ENCODE peak calls at places on chromosome 2, in seven cellular contexts. V, Y, G, J, T, Q and I are unnamed samples.

GRCh38 chr2:30798536-30798991 is 8.7 kb downstream of the CAPN13 start:
- DNase-seq in V (peak), Y (no peak), G (no peak), J (no peak), T (peak), Q (no peak), I (peak)

GRCh38 chr2:119792907-119793312 is 33.2 kb downstream of the PTPN4 start:
- DNase-seq in V (no peak), Y (no peak), G (no peak), J (no peak), T (no peak), Q (no peak), I (no peak)

GRCh38 chr2:50529600-50530218 is 502.2 kb downstream of the NRXN1 start:
- DNase-seq in V (peak), Y (peak), G (peak), J (no peak), T (no peak), Q (peak), I (peak)

GRCh38 chr2:9555338-9556120 is at the start of gene ADAM17:
- DNase-seq in V (peak), Y (peak), G (peak), J (peak), T (peak), Q (peak), I (peak)

GRCh38 chr2:120439637-120440384 is 93.9 kb downstream of the INHBB start:
- DNase-seq in V (no peak), Y (no peak), G (no peak), J (no peak), T (no peak), Q (no peak), I (no peak)

GRCh38 chr2:5740853-5741252 is 48.7 kb downstream of the SOX11 start:
- DNase-seq in V (no peak), Y (no peak), G (no peak), J (no peak), T (no peak), Q (no peak), I (no peak)

GRCh38 chr2:223797073-223797472 is 40.3 kb downstream of the AP1S3 start:
- DNase-seq in V (no peak), Y (no peak), G (peak), J (no peak), T (no peak), Q (no peak), I (no peak)

GRCh38 chr2:102141915-102142828 is at the start of gene IL1R1:
- DNase-seq in V (no peak), Y (no peak), G (no peak), J (peak), T (no peak), Q (no peak), I (peak)

GRCh38 chr2:141723834-141724233 is 407.0 kb downstream of the LRP1B start:
- DNase-seq in V (no peak), Y (no peak), G (no peak), J (no peak), T (no peak), Q (no peak), I (no peak)